ENCODE peak calls at places on chromosome 3, in seven cellular contexts. I is ovary, G is GM13976, B is activated B cell treated with CpG ODN at 0.5 μM for 24 hours, A is neural crest cell, Y is bronchial epithelial cell, V is astrocyte of the cerebellum. M is an unnamed sample.

GRCh38 chr3:171157286-171157685 is 130.8 kb upstream of the SLC2A2 start:
- DNase-seq in I (peak), G (no peak), B (no peak), A (no peak), Y (no peak), V (no peak), M (no peak)

GRCh38 chr3:189195302-189195701 is 23.5 kb downstream of the TPRG1 start:
- DNase-seq in I (no peak), G (no peak), B (no peak), A (no peak), Y (no peak), V (no peak), M (no peak)

GRCh38 chr3:12100784-12101183 is 57.9 kb downstream of the TIMP4 start:
- DNase-seq in I (no peak), G (no peak), B (no peak), A (no peak), Y (no peak), V (no peak), M (no peak)

GRCh38 chr3:63707731-63708130 is 55.3 kb downstream of the SNTN start:
- DNase-seq in I (no peak), G (no peak), B (no peak), A (no peak), Y (no peak), V (no peak), M (no peak)

GRCh38 chr3:98655666-98656065 is 62.3 kb upstream of the CPOX start:
- DNase-seq in I (no peak), G (no peak), B (no peak), A (no peak), Y (peak), V (peak), M (no peak)

GRCh38 chr3:47781326-47781684 is 388 bp downstream of the SMARCC1 start:
- DNase-seq in I (peak), G (peak), B (peak), A (peak), Y (no peak), V (no peak), M (no peak)

GRCh38 chr3:160180581-160181216 is 44.5 kb upstream of the C3orf80 start:
- DNase-seq in I (no peak), G (no peak), B (no peak), A (no peak), Y (no peak), V (no peak), M (no peak)

GRCh38 chr3:56928379-56929068 is 126.8 kb upstream of the ARHGEF3 start:
- DNase-seq in I (no peak), G (no peak), B (no peak), A (no peak), Y (no peak), V (no peak), M (no peak)

GRCh38 chr3:15637131-15637951 is 35.8 kb downstream of the BTD start:
- DNase-seq in I (no peak), G (no peak), B (no peak), A (no peak), Y (no peak), V (no peak), M (no peak)

GRCh38 chr3:15157441-15157840 is 48.6 kb upstream of the CAPN7 start:
- DNase-seq in I (no peak), G (no peak), B (no peak), A (no peak), Y (no peak), V (no peak), M (no peak)

GRCh38 chr3:167882057-167882667 is 146.6 kb downstream of the SERPINI1 start:
- DNase-seq in I (no peak), G (peak), B (no peak), A (no peak), Y (peak), V (peak), M (no peak)

GRCh38 chr3:183629546-183630301 is 5.7 kb upstream of the KLHL24 start:
- DNase-seq in I (no peak), G (no peak), B (no peak), A (no peak), Y (no peak), V (no peak), M (no peak)

GRCh38 chr3:144109944-144110343 is 138.3 kb downstream of the DIPK2A start:
- DNase-seq in I (no peak), G (no peak), B (no peak), A (no peak), Y (no peak), V (no peak), M (no peak)

GRCh38 chr3:179348325-179349013 is 960 bp downstream of the MFN1 start:
- DNase-seq in I (no peak), G (peak), B (no peak), A (no peak), Y (peak), V (no peak), M (no peak)

GRCh38 chr3:14496351-14496750 is 43.8 kb downstream of the GRIP2 start:
- DNase-seq in I (peak), G (no peak), B (no peak), A (no peak), Y (no peak), V (no peak), M (peak)

GRCh38 chr3:61110576-61110975 is 140.7 kb downstream of the FHIT start:
- DNase-seq in I (no peak), G (no peak), B (no peak), A (no peak), Y (no peak), V (no peak), M (no peak)

GRCh38 chr3:113897373-113897777 is 50.4 kb upstream of the ZDHHC23 start:
- DNase-seq in I (no peak), G (no peak), B (no peak), A (no peak), Y (peak), V (no peak), M (no peak)

GRCh38 chr3:64761729-64762432 is 74.1 kb upstream of the ADAMTS9 start:
- DNase-seq in I (no peak), G (no peak), B (no peak), A (no peak), Y (no peak), V (no peak), M (no peak)

GRCh38 chr3:21330293-21330692 is 420.7 kb downstream of the ZNF385D start:
- DNase-seq in I (no peak), G (peak), B (no peak), A (no peak), Y (peak), V (no peak), M (no peak)

GRCh38 chr3:151835751-151836550 is 22.0 kb downstream of the AADAC start:
- DNase-seq in I (no peak), G (no peak), B (no peak), A (no peak), Y (peak), V (peak), M (no peak)

GRCh38 chr3:66362541-66362941 is 138.3 kb downstream of the LRIG1 start:
- DNase-seq in I (no peak), G (no peak), B (no peak), A (no peak), Y (no peak), V (no peak), M (no peak)

GRCh38 chr3:195911041-195911945 is 2.9 kb upstream of the TNK2 start:
- DNase-seq in I (no peak), G (no peak), B (no peak), A (no peak), Y (peak), V (no peak), M (peak)

GRCh38 chr3:41630017-41630416 is 331.9 kb downstream of the ULK4 start:
- DNase-seq in I (no peak), G (no peak), B (no peak), A (no peak), Y (no peak), V (peak), M (no peak)

GRCh38 chr3:37668831-37669610 is 192.7 kb upstream of the CTDSPL start:
- DNase-seq in I (no peak), G (no peak), B (no peak), A (no peak), Y (no peak), V (no peak), M (no peak)

GRCh38 chr3:72265661-72266370 is 480.9 kb upstream of the PROK2 start:
- DNase-seq in I (no peak), G (no peak), B (no peak), A (no peak), Y (no peak), V (no peak), M (no peak)

GRCh38 chr3:154247806-154248480 is 76.3 kb downstream of the DHX36 start:
- DNase-seq in I (no peak), G (no peak), B (no peak), A (peak), Y (no peak), V (no peak), M (no peak)

GRCh38 chr3:52231502-52232278 is 6.2 kb upstream of the TLR9 start:
- DNase-seq in I (peak), G (peak), B (peak), A (peak), Y (peak), V (no peak), M (no peak)

GRCh38 chr3:58608648-58609047 is 31.5 kb upstream of the FAM107A start:
- DNase-seq in I (no peak), G (no peak), B (no peak), A (no peak), Y (peak), V (no peak), M (peak)

GRCh38 chr3:58296269-58296668 is 9.8 kb upstream of the RPP14 start:
- DNase-seq in I (no peak), G (no peak), B (no peak), A (no peak), Y (no peak), V (no peak), M (no peak)

GRCh38 chr3:146241523-146242240 is 9.2 kb downstream of the PLSCR4 start:
- DNase-seq in I (peak), G (no peak), B (no peak), A (no peak), Y (no peak), V (peak), M (no peak)

GRCh38 chr3:49775538-49775937 is 10.8 kb downstream of the IP6K1 start:
- DNase-seq in I (peak), G (no peak), B (no peak), A (no peak), Y (no peak), V (no peak), M (peak)

GRCh38 chr3:33900440-33900808 is 102.0 kb downstream of the PDCD6IP start:
- DNase-seq in I (no peak), G (no peak), B (no peak), A (no peak), Y (no peak), V (no peak), M (no peak)

GRCh38 chr3:78937486-78937885 is 830.3 kb downstream of the ROBO1 start:
- DNase-seq in I (no peak), G (no peak), B (no peak), A (no peak), Y (no peak), V (no peak), M (no peak)

GRCh38 chr3:165643433-165643824 is 193.8 kb downstream of the BCHE start:
- DNase-seq in I (no peak), G (no peak), B (no peak), A (no peak), Y (peak), V (peak), M (no peak)

GRCh38 chr3:66366747-66367146 is 134.1 kb downstream of the LRIG1 start:
- DNase-seq in I (no peak), G (no peak), B (no peak), A (no peak), Y (no peak), V (no peak), M (no peak)

GRCh38 chr3:185729335-185729715 is 95.5 kb downstream of the IGF2BP2 start:
- DNase-seq in I (no peak), G (no peak), B (no peak), A (no peak), Y (peak), V (no peak), M (no peak)

GRCh38 chr3:120569224-120569915 is 26.8 kb upstream of the NDUFB4 start:
- DNase-seq in I (no peak), G (no peak), B (no peak), A (no peak), Y (peak), V (no peak), M (no peak)

GRCh38 chr3:120568624-120569023 is 27.5 kb upstream of the NDUFB4 start:
- DNase-seq in I (no peak), G (no peak), B (no peak), A (no peak), Y (peak), V (no peak), M (no peak)

GRCh38 chr3:120566243-120566980 is 29.7 kb upstream of the NDUFB4 start:
- DNase-seq in I (no peak), G (no peak), B (no peak), A (no peak), Y (no peak), V (no peak), M (no peak)

GRCh38 chr3:120568198-120568523 is 28.0 kb upstream of the NDUFB4 start:
- DNase-seq in I (no peak), G (no peak), B (no peak), A (no peak), Y (no peak), V (no peak), M (no peak)

DNA sequence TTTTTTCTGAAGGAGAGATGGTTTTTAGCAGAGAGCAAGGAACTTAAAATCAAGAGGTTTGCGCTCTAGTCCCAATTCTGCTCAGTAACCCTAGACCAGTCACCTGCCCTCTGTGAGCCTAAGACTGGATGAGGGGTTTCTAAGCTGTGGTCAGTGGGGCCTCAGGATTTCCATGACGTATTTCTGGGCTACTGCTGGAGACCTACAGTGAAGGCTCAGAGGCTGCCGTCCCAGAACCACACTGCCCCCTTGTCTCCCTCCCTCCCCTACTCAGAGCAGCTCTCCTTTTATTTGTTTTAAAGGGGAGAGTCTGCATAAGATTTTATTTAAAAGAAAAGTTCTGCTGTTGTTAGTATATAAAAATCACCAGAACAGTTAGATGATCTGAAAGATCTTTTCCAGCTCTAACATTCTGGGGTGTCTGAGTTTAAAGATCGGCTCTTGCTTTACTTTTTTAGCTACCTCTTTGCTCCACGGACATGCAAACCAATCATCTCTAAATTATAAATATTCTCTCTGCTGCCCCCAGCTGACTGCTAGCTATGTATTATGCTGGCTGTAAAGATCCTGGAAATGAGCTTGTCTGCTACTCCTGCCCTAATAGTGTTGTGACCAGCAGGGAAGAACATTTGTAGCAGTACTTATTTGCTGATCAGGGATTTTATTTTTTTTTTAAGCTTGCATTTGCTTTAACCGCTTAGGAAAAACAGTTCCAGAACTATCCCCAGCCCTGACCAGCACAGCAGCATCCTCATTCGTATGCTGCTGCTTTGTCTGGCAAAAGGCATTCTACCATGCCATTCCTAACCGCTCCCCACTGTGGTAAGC is 28.6 kb upstream of the NDUFB4 start:
- DNase-seq in I (peak), G (no peak), B (no peak), A (no peak), Y (peak), V (no peak), M (no peak)
- TF ChIP-seq CTCF in I (peak), G (peak), B (no peak), A (peak), Y (peak), V (peak), M (peak)

DNA sequence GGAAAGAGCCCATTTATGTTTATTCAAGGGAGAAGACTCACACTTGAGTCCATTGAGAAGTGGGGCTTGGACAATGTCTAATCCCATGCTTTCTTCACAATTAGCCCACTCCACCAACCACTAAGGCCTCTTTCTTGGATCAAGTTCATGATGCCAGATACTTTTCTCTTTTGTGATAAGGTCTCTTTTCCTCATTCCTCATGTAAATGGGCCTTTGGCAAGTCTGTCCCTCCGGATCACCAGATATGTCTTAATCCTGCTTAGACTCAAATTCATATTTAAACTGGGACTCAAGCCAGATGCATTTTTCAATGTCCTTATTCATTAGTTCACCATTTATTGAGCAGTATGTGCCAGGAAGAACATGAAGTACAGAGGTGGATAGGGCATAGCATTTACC is 671.1 kb downstream of the TBL1XR1 start:
- DNase-seq in I (no peak), G (no peak), B (no peak), A (no peak), Y (no peak), V (no peak), M (no peak)
- TF ChIP-seq CTCF in I (no peak), G (no peak), B (no peak), A (no peak), Y (no peak), V (no peak), M (no peak)

GRCh38 chr3:69306239-69307185 is 79.4 kb downstream of the FRMD4B start:
- DNase-seq in I (peak), G (peak), B (peak), A (peak), Y (peak), V (peak), M (no peak)
- TF ChIP-seq CTCF in I (peak), G (peak), B (no peak), A (peak), Y (peak), V (peak), M (peak)

GRCh38 chr3:194584435-194584776 is 48.8 kb downstream of the TMEM44 start:
- DNase-seq in I (no peak), G (no peak), B (no peak), A (no peak), Y (no peak), V (no peak), M (no peak)

GRCh38 chr3:194585880-194586281 is 47.3 kb downstream of the TMEM44 start:
- DNase-seq in I (no peak), G (no peak), B (no peak), A (no peak), Y (no peak), V (no peak), M (no peak)

GRCh38 chr3:194584866-194585265 is 48.4 kb downstream of the TMEM44 start:
- DNase-seq in I (no peak), G (no peak), B (no peak), A (no peak), Y (peak), V (no peak), M (no peak)

GRCh38 chr3:194579091-194579606 is 54.1 kb downstream of the TMEM44 start:
- DNase-seq in I (no peak), G (no peak), B (no peak), A (no peak), Y (no peak), V (no peak), M (no peak)

GRCh38 chr3:194582196-194582905 is 50.9 kb downstream of the TMEM44 start:
- DNase-seq in I (no peak), G (no peak), B (no peak), A (no peak), Y (no peak), V (no peak), M (no peak)
- TF ChIP-seq CTCF in I (no peak), G (no peak), B (no peak), A (no peak), Y (no peak), V (no peak), M (no peak)

GRCh38 chr3:44529927-44530326 is 25.1 kb upstream of the ZKSCAN7 start:
- DNase-seq in I (no peak), G (peak), B (no peak), A (no peak), Y (no peak), V (no peak), M (no peak)
- TF ChIP-seq CTCF in I (no peak), G (peak), B (no peak), A (peak), Y (no peak), V (no peak), M (peak)

DNA sequence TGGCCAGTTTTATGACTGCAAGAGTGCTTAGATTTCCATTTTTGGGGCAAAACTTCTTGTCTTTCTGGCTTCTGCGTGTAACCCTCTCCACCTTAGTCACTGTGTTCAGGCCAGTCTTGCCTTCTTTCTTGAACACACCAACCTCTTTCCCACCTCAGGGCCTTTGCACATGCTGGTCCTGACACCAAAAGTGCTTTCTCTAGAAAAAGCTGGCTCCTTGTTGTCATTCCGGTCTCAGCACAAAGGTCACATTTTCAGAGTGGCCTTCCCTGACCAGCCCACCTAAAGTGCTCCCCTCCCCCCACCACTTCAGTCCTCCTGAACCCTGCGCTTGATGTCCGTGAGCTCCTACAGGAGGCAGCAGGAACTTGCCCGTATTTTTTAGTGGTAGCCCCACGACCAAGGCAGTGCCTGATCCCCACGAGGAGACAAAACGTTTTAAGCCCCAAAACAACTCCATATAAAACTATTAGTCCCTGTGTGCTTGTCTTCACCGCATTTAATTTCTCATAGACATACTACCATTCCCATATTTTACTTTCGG is 25.5 kb downstream of the CDCP1 start:
- DNase-seq in I (no peak), G (no peak), B (no peak), A (no peak), Y (no peak), V (no peak), M (no peak)
- TF ChIP-seq CTCF in I (no peak), G (no peak), B (no peak), A (no peak), Y (no peak), V (no peak), M (no peak)

DNA sequence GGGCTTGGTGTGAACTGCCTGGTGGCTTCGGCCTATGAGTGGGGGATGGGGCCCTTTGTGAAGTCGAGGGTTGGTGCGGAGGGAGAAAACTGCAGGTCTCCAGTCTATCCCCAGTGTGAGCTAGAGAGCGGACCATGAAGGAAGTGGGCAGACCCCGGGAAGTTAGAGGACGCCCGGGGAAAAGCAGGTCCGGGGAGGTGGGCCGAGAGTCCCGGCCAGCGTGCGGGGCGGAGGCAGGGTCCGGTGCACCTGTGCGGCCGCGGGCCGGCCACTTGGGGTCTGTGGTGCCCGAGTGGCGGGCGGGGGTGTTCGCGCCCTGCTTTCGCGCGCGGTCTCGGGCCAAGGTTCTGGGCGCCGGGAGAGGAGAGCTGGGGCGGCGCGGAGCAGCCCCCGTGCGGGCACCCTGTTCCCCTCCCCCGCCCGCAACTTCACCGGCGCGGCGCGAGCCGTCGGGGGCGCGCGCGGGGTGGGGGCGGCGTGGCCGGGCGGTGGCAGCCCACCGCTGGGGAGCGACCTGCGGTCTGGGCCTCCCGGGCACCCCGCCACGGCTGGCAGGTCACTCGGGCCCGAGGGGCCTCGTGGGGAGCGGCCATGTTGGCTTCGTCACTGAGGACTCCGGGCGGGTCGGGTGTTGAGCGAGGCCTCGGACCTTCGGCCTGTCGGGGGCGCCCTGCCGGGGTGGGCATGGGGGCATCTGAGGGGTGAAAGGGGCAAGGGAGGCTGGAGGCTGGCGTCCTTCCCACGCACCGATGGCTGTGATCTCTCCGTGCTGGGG is 4.8 kb downstream of the UBE2E1 start:
- DNase-seq in I (peak), G (peak), B (peak), A (peak), Y (no peak), V (no peak), M (peak)
- TF ChIP-seq CTCF in I (no peak), G (peak), B (no peak), A (peak), Y (peak), V (no peak), M (peak)

M was measured in chondrocyte.